ENCODE peak calls at places on chromosomes 1 and 21, in eight cellular contexts. Q is GM13977; L is mesendoderm; I is astrocyte of the spinal cord; G is HS-5; A is effector CD8-positive, alpha-beta T cell; U is activated T-cell treated with anti-CD3 and anti-CD28 coated beads, Interleukin-2, amount 50 U/mL, for 72 hours; C is NCI-H1436. X is an unnamed sample.

GRCh38 chr1:167904641-167905040 is 9.3 kb downstream of the ADCY10 start:
- DNase-seq in A (no peak), Q (no peak), G (peak), C (no peak), I (peak), L (peak), U (no peak), X (no peak)

GRCh38 chr1:173506437-173506836 is 29.3 kb downstream of the PRDX6 start:
- DNase-seq in C (no peak), Q (no peak), U (peak), G (no peak), I (no peak), A (no peak), L (peak), X (peak)

GRCh38 chr1:151124763-151125403 is 21.5 kb downstream of the SEMA6C start:
- DNase-seq in L (peak), Q (no peak), C (no peak), I (no peak), A (no peak), G (no peak), U (no peak), X (no peak)

GRCh38 chr1:154502066-154502741 is at the start of the genes SHE and TDRD10:
- DNase-seq in U (peak), Q (peak), L (peak), C (no peak), I (no peak), A (peak), G (no peak), X (peak)

GRCh38 chr1:174265273-174265672 is 106.0 kb downstream of the RABGAP1L start:
- DNase-seq in C (no peak), G (no peak), U (no peak), L (no peak), I (no peak), A (no peak), Q (no peak), X (no peak)

GRCh38 chr1:53350853-53351767 is 23.2 kb upstream of the LRP8 start:
- DNase-seq in A (no peak), L (no peak), C (no peak), U (no peak), I (no peak), Q (no peak), G (no peak), X (no peak)

GRCh38 chr1:57485643-57486042 is 61.8 kb upstream of the DAB1 start:
- DNase-seq in I (peak), Q (no peak), L (no peak), C (no peak), U (no peak), A (no peak), G (peak), X (no peak)

GRCh38 chr1:25952851-25953401 is 44.9 kb downstream of the PAFAH2 start:
- DNase-seq in I (peak), Q (no peak), L (no peak), U (no peak), A (no peak), C (no peak), G (no peak), X (no peak)

GRCh38 chr1:40226187-40226586 is 21.6 kb upstream of the TMCO2 start:
- DNase-seq in U (no peak), L (no peak), G (no peak), A (no peak), Q (no peak), I (no peak), C (no peak), X (no peak)

GRCh38 chr1:1347663-1348419 is 1.4 kb downstream of the DVL1 start:
- DNase-seq in Q (no peak), U (no peak), A (no peak), I (peak), L (peak), C (no peak), G (no peak), X (no peak)

GRCh38 chr1:91617242-91617837 is 116.7 kb downstream of the CDC7 start:
- DNase-seq in A (no peak), L (peak), U (peak), I (peak), Q (no peak), G (no peak), C (no peak), X (no peak)

GRCh38 chr1:197862221-197862620 is 40.2 kb upstream of the C1orf53 start:
- DNase-seq in I (no peak), A (no peak), Q (no peak), C (no peak), L (no peak), U (no peak), G (no peak), X (no peak)

GRCh38 chr21:36706951-36707762 is 8.2 kb downstream of the SIM2 start:
- DNase-seq in I (no peak), U (peak), Q (peak), L (peak), A (no peak), C (no peak), G (no peak), X (peak)

GRCh38 chr1:53020588-53020987 is 41.4 kb upstream of the PODN start:
- DNase-seq in U (no peak), G (no peak), L (no peak), I (no peak), Q (no peak), A (no peak), C (no peak), X (no peak)

GRCh38 chr21:39686636-39687035 is 58.3 kb upstream of the IGSF5 start:
- DNase-seq in Q (no peak), C (no peak), I (no peak), L (no peak), A (no peak), G (no peak), U (no peak), X (no peak)

GRCh38 chr1:160658162-160658955 is 11.5 kb upstream of the SLAMF1 start:
- DNase-seq in U (no peak), G (no peak), L (peak), A (no peak), Q (no peak), I (no peak), C (no peak), X (no peak)

GRCh38 chr1:218211241-218211640 is 73.9 kb upstream of the RRP15 start:
- DNase-seq in C (no peak), G (peak), L (no peak), I (peak), U (no peak), A (no peak), Q (no peak), X (no peak)

GRCh38 chr1:243454328-243454997 is 198.6 kb downstream of the SDCCAG8 start:
- DNase-seq in A (no peak), G (no peak), U (no peak), C (no peak), L (no peak), I (no peak), Q (no peak), X (no peak)

GRCh38 chr1:168372307-168372706 is 91.6 kb downstream of the TBX19 start:
- DNase-seq in I (no peak), A (no peak), U (no peak), Q (no peak), C (no peak), G (no peak), L (no peak), X (no peak)

GRCh38 chr1:232841823-232842565 is 36.8 kb downstream of the MAP10 start:
- DNase-seq in C (no peak), L (no peak), A (no peak), U (no peak), G (no peak), I (no peak), Q (no peak), X (no peak)

GRCh38 chr1:219745070-219745469 is 132.2 kb upstream of the ZC3H11B start:
- DNase-seq in C (no peak), Q (no peak), I (peak), A (no peak), G (no peak), L (no peak), U (no peak), X (no peak)

GRCh38 chr1:8871965-8872399 is 6.5 kb downstream of the ENO1 start:
- DNase-seq in G (no peak), A (no peak), L (no peak), C (no peak), Q (no peak), U (no peak), I (no peak), X (no peak)

GRCh38 chr1:12184008-12184681 is 17.4 kb downstream of the TNFRSF1B start:
- DNase-seq in A (no peak), Q (no peak), C (no peak), I (peak), L (peak), U (no peak), G (no peak), X (no peak)

GRCh38 chr1:156458181-156458503 is 42.4 kb downstream of the MEF2D start:
- DNase-seq in Q (no peak), L (no peak), C (no peak), U (no peak), A (no peak), G (no peak), I (peak), X (no peak)

GRCh38 chr21:41147979-41148355 is 20.0 kb upstream of the BACE2 start:
- DNase-seq in Q (no peak), C (no peak), A (no peak), U (no peak), L (no peak), G (no peak), I (no peak), X (no peak)

X was measured in stimulated activated CD4-positive, alpha-beta T cell treated with anti-CD3 and anti-CD28 coated beads, Interleukin-15, amount 100 ng/mL, for 24 hours.